ENCODE peak calls at places on chromosomes 3 and 15, in ten cellular contexts. W, I, Z, G, S, E, M, O, B and X are unnamed samples.

GRCh38 chr3:181326637-181327223 is 337.2 kb upstream of the DNAJC19 start:
- DNase-seq in W (peak), I (no peak), Z (peak), G (no peak), S (no peak), E (no peak), M (no peak), O (no peak), B (no peak), X (no peak)

GRCh38 chr15:90497912-90498311 is 31.8 kb upstream of the CRTC3 start:
- DNase-seq in W (no peak), I (no peak), Z (no peak), G (no peak), S (no peak), E (no peak), M (no peak), O (no peak), B (no peak), X (no peak)

GRCh38 chr3:143634991-143635390 is 213.3 kb downstream of the SLC9A9 start:
- DNase-seq in W (no peak), I (no peak), Z (no peak), G (no peak), S (no peak), E (no peak), M (peak), O (no peak), B (no peak), X (no peak)

GRCh38 chr15:80188293-80188692 is 35.5 kb downstream of the FAH start:
- DNase-seq in W (no peak), I (no peak), Z (no peak), G (no peak), S (no peak), E (no peak), M (no peak), O (no peak), B (no peak), X (no peak)

GRCh38 chr3:186096295-186096694 is 12.6 kb downstream of the ETV5 start:
- DNase-seq in W (no peak), I (no peak), Z (no peak), G (no peak), S (no peak), E (no peak), M (no peak), O (no peak), B (no peak), X (no peak)

GRCh38 chr15:39474657-39475056 is 106.2 kb upstream of the THBS1 start:
- DNase-seq in W (no peak), I (no peak), Z (no peak), G (no peak), S (no peak), E (no peak), M (no peak), O (no peak), B (no peak), X (no peak)

GRCh38 chr15:89978914-89979313 is 22.2 kb upstream of the ZNF710 start:
- DNase-seq in W (no peak), I (no peak), Z (no peak), G (no peak), S (peak), E (no peak), M (no peak), O (no peak), B (no peak), X (no peak)

GRCh38 chr3:13521309-13521708 is 27.6 kb upstream of the FBLN2 start:
- DNase-seq in W (no peak), I (no peak), Z (no peak), G (no peak), S (no peak), E (no peak), M (no peak), O (no peak), B (no peak), X (no peak)

GRCh38 chr3:48783304-48783703 is 64.4 kb downstream of the PRKAR2A start:
- DNase-seq in W (no peak), I (no peak), Z (no peak), G (no peak), S (no peak), E (no peak), M (no peak), O (no peak), B (no peak), X (no peak)

GRCh38 chr3:79339846-79340245 is 428.0 kb downstream of the ROBO1 start:
- DNase-seq in W (no peak), I (no peak), Z (no peak), G (no peak), S (no peak), E (no peak), M (peak), O (no peak), B (no peak), X (no peak)

GRCh38 chr3:150443331-150443741 is 35.2 kb downstream of the TSC22D2 start:
- DNase-seq in W (no peak), I (no peak), Z (no peak), G (no peak), S (no peak), E (no peak), M (no peak), O (no peak), B (no peak), X (no peak)

GRCh38 chr3:46677096-46677702 is 16.3 kb downstream of the ALS2CL start:
- DNase-seq in W (no peak), I (no peak), Z (no peak), G (no peak), S (peak), E (no peak), M (no peak), O (peak), B (no peak), X (peak)

GRCh38 chr3:184584001-184584891 is 22.7 kb downstream of the EPHB3 start:
- DNase-seq in W (no peak), I (peak), Z (no peak), G (no peak), S (no peak), E (peak), M (no peak), O (no peak), B (no peak), X (peak)

GRCh38 chr15:58247803-58248503 is 109.8 kb downstream of the AQP9 start:
- DNase-seq in W (no peak), I (no peak), Z (no peak), G (no peak), S (no peak), E (no peak), M (peak), O (peak), B (no peak), X (peak)

GRCh38 chr15:62618432-62618831 is 424.1 kb upstream of the TPM1 start:
- DNase-seq in W (no peak), I (no peak), Z (no peak), G (no peak), S (no peak), E (no peak), M (no peak), O (no peak), B (no peak), X (no peak)

GRCh38 chr3:43055806-43056770 is 49.8 kb downstream of the POMGNT2 start:
- DNase-seq in W (no peak), I (no peak), Z (no peak), G (no peak), S (no peak), E (no peak), M (no peak), O (no peak), B (no peak), X (no peak)

GRCh38 chr3:87614998-87615397 is 338.6 kb upstream of the POU1F1 start:
- DNase-seq in W (no peak), I (no peak), Z (no peak), G (no peak), S (no peak), E (no peak), M (no peak), O (no peak), B (no peak), X (no peak)

GRCh38 chr3:128577711-128578110 is 72.9 kb downstream of the RPN1 start:
- DNase-seq in W (no peak), I (no peak), Z (no peak), G (no peak), S (no peak), E (no peak), M (no peak), O (no peak), B (no peak), X (no peak)

GRCh38 chr15:83322061-83322460 is 37.6 kb upstream of the BNC1 start:
- DNase-seq in W (no peak), I (no peak), Z (no peak), G (no peak), S (no peak), E (no peak), M (no peak), O (no peak), B (no peak), X (no peak)

GRCh38 chr3:123344941-123345594 is 103.8 kb downstream of the ADCY5 start:
- DNase-seq in W (no peak), I (no peak), Z (no peak), G (peak), S (peak), E (peak), M (no peak), O (peak), B (no peak), X (no peak)

GRCh38 chr15:67803996-67804843 is 21.1 kb upstream of the SKOR1 start:
- DNase-seq in W (no peak), I (peak), Z (no peak), G (peak), S (no peak), E (no peak), M (no peak), O (peak), B (no peak), X (no peak)

GRCh38 chr3:186719945-186720739 is 3.0 kb downstream of the KNG1 start:
- DNase-seq in W (no peak), I (no peak), Z (no peak), G (no peak), S (no peak), E (no peak), M (no peak), O (no peak), B (no peak), X (no peak)

GRCh38 chr15:23483821-23484299 is 36.8 kb upstream of the GOLGA6L2 start:
- DNase-seq in W (no peak), I (no peak), Z (peak), G (no peak), S (no peak), E (no peak), M (no peak), O (no peak), B (no peak), X (no peak)

GRCh38 chr3:155604126-155604525 is 140.7 kb downstream of the PLCH1 start:
- DNase-seq in W (no peak), I (no peak), Z (no peak), G (no peak), S (no peak), E (no peak), M (no peak), O (no peak), B (no peak), X (no peak)

GRCh38 chr3:181709537-181710279 is 2.0 kb upstream of the SOX2 start:
- DNase-seq in W (peak), I (peak), Z (no peak), G (peak), S (peak), E (peak), M (peak), O (peak), B (peak), X (peak)

GRCh38 chr3:29373016-29373690 is 92.3 kb downstream of the RBMS3 start:
- DNase-seq in W (no peak), I (no peak), Z (no peak), G (no peak), S (no peak), E (no peak), M (no peak), O (no peak), B (no peak), X (no peak)

GRCh38 chr15:52481915-52482314 is 46.8 kb downstream of the MYO5A start:
- DNase-seq in W (peak), I (no peak), Z (no peak), G (no peak), S (no peak), E (no peak), M (no peak), O (peak), B (no peak), X (no peak)

GRCh38 chr3:89098964-89099585 is 8.3 kb upstream of the EPHA3 start:
- DNase-seq in W (peak), I (peak), Z (peak), G (no peak), S (no peak), E (no peak), M (peak), O (peak), B (no peak), X (no peak)

GRCh38 chr3:63974451-63974850 is 48.8 kb downstream of the PSMD6 start:
- DNase-seq in W (no peak), I (no peak), Z (no peak), G (no peak), S (no peak), E (no peak), M (no peak), O (no peak), B (no peak), X (no peak)

GRCh38 chr3:133161666-133162065 is 123.5 kb downstream of the TMEM108 start:
- DNase-seq in W (no peak), I (no peak), Z (no peak), G (no peak), S (no peak), E (no peak), M (no peak), O (no peak), B (no peak), X (no peak)

GRCh38 chr3:11661827-11662226 is 18.1 kb upstream of the VGLL4 start:
- DNase-seq in W (no peak), I (no peak), Z (no peak), G (no peak), S (no peak), E (no peak), M (no peak), O (no peak), B (no peak), X (no peak)

GRCh38 chr3:58251653-58252052 is 14.1 kb downstream of the ABHD6 start:
- DNase-seq in W (no peak), I (no peak), Z (no peak), G (no peak), S (no peak), E (no peak), M (no peak), O (no peak), B (no peak), X (no peak)

GRCh38 chr3:9439331-9439730 is 41.9 kb downstream of the SETD5 start:
- DNase-seq in W (no peak), I (no peak), Z (no peak), G (no peak), S (no peak), E (no peak), M (no peak), O (no peak), B (no peak), X (no peak)

GRCh38 chr15:98565566-98565965 is 82.8 kb upstream of the IGF1R start:
- DNase-seq in W (no peak), I (no peak), Z (no peak), G (no peak), S (no peak), E (no peak), M (no peak), O (no peak), B (no peak), X (no peak)

GRCh38 chr3:77134801-77135200 is 94.9 kb downstream of the ROBO2 start:
- DNase-seq in W (no peak), I (no peak), Z (no peak), G (no peak), S (no peak), E (no peak), M (no peak), O (no peak), B (no peak), X (no peak)

GRCh38 chr3:72412557-72412956 is 435.7 kb downstream of the SHQ1 start:
- DNase-seq in W (no peak), I (no peak), Z (no peak), G (no peak), S (no peak), E (no peak), M (no peak), O (no peak), B (no peak), X (no peak)

GRCh38 chr3:72411102-72411501 is 437.1 kb downstream of the SHQ1 start:
- DNase-seq in W (no peak), I (no peak), Z (no peak), G (no peak), S (no peak), E (no peak), M (no peak), O (no peak), B (no peak), X (no peak)

GRCh38 chr3:72408983-72409779 is 439.1 kb downstream of the SHQ1 start:
- DNase-seq in W (no peak), I (no peak), Z (no peak), G (no peak), S (no peak), E (no peak), M (no peak), O (no peak), B (no peak), X (no peak)

GRCh38 chr3:72413228-72413627 is 435.0 kb downstream of the SHQ1 start:
- DNase-seq in W (no peak), I (no peak), Z (no peak), G (no peak), S (no peak), E (no peak), M (no peak), O (no peak), B (no peak), X (no peak)

DNA sequence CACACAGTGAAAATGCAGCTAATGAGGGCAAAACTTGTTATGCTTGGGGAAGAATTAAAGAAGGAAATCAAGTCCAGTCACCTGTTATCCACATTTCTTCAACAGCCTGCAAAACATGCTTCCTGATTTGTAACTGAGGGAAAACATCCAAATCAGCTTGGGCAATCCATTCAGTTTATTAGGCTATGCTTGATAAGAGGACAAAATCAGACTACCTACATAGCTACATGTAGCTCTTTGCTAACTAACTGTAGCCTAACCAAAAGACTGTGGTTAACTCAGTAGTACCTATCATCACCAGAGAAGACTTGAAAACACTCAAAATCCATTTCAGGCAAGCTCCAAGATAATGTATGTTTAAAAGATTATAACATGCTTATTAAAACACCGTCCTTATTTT is 436.4 kb downstream of the SHQ1 start:
- DNase-seq in W (no peak), I (no peak), Z (no peak), G (no peak), S (no peak), E (no peak), M (no peak), O (no peak), B (no peak), X (no peak)
- TF ChIP-seq POLR2A in W (no peak), I (no peak), Z (no peak), G (no peak), S (no peak), E (no peak), M (no peak), O (no peak), B (no peak), X (no peak)

GRCh38 chr15:60375255-60375809 is 22.5 kb downstream of the ANXA2 start:
- DNase-seq in W (no peak), I (no peak), Z (no peak), G (no peak), S (no peak), E (no peak), M (no peak), O (no peak), B (no peak), X (no peak)

GRCh38 chr15:60383008-60383694 is 14.6 kb downstream of the ANXA2 start:
- DNase-seq in W (no peak), I (no peak), Z (no peak), G (no peak), S (no peak), E (no peak), M (no peak), O (no peak), B (no peak), X (no peak)

GRCh38 chr15:60381148-60381788 is 16.5 kb downstream of the ANXA2 start:
- DNase-seq in W (no peak), I (no peak), Z (no peak), G (no peak), S (no peak), E (no peak), M (no peak), O (no peak), B (no peak), X (no peak)

GRCh38 chr15:60376677-60377095 is 21.1 kb downstream of the ANXA2 start:
- DNase-seq in W (no peak), I (no peak), Z (no peak), G (no peak), S (no peak), E (no peak), M (no peak), O (no peak), B (no peak), X (no peak)

DNA sequence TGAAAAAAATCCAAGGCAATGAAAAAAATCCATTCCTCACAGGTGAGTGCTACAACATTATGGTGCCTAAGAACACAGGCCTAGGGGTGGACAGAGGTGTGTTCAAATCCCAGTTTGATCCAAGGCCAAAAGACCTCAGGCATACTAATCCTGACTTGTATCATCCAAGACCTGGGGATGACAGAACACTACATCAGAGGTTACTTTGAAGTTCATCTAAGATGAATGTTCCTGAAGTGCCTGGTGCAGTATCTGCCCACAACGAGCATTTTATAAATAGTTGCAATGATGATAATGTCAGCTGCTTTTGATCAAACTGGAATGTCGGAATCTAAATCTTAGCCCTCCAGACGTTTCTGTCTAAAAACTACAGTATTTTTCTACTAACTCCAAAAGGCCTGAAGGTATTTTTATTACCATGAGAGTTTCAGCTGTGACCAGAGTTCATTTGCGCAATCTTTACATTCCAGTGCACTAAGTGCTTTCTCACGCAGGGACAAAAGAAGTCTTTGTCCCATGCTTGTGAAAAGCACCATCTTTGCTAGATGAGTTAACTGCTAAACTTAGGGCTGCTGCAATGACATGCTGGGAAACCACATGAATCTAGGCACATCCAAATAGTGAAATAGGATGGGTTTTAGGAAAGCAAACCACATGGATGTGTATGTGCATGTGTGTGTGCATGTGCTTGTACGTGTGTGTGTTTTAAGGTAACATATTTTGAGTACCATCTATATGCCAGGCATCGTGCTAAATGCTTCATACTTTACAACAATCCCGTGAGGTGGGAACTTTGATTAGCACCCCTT is 18.1 kb downstream of the ANXA2 start:
- DNase-seq in W (peak), I (no peak), Z (no peak), G (no peak), S (no peak), E (no peak), M (no peak), O (no peak), B (no peak), X (no peak)
- TF ChIP-seq CTCF in W (no peak), I (no peak), Z (no peak), G (no peak), S (no peak), E (no peak), M (no peak), O (no peak), B (no peak), X (no peak)

DNA sequence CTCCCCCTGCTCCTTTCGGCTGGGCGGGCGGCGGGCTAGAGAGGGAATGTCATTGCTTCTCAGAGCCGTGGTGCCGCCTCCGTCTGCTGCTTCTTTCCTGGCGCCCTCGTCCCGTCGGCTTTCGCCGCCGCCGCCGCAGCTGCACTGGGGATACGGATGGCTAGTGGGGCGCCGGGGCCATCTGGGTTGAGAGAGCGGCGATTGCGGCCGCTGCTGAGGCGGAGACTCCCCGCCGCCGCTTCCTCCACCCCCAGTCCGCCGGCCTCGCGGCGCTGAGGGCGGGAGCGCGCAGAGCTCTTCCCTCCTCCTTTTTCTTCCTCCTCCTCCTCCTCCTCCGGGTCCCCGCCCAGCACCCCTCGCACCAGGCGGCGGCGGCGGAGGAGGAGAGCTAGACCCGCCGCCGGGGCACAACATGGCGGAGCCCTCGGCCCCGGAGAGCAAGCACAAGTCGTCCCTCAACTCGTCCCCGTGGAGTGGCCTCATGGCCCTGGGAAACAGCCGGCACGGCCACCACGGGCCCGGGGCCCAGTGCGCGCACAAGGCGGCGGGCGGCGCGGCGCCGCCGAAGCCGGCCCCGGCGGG is at the start of gene STT3B:
- DNase-seq in W (peak), I (no peak), Z (peak), G (peak), S (peak), E (no peak), M (peak), O (peak), B (peak), X (peak)
- TF ChIP-seq POLR2A in W (no peak), I (peak), Z (peak), G (peak), S (peak), E (peak), M (peak), O (peak), B (peak), X (peak)

GRCh38 chr3:53160335-53160659 is 712 bp upstream of the PRKCD start:
- DNase-seq in W (no peak), I (no peak), Z (no peak), G (no peak), S (no peak), E (no peak), M (no peak), O (no peak), B (no peak), X (no peak)
- TF ChIP-seq CTCF in W (no peak), I (no peak), Z (no peak), G (no peak), S (no peak), E (peak), M (no peak), O (no peak), B (no peak), X (no peak)